ENCODE peak calls at places on chromosome 1, in ten cellular contexts. Y is T-helper 22 cell; B is fibroblast of villous mesenchyme; M is left lobe of liver; Z is PC-9; H is HTR-8/SVneo; N is GM03348; E is posterior vena cava; G is spleen; V is stimulated activated CD4-positive, alpha-beta T cell treated with anti-CD3 and anti-CD28 coated beads, TNF-alpha, amount 100 ng/mL, for 24 hours. C is an unnamed sample.

GRCh38 chr1:146020058-146020738 is 1.3 kb downstream of the HJV start:
- DNase-seq in M (peak; percentile 90), E (no peak), G (no peak), H (no peak), V (no peak), Y (no peak), Z (no peak), N (no peak), B (no peak), C (no peak)

GRCh38 chr1:26626994-26627393 is 68.8 kb upstream of the ARID1A start:
- DNase-seq in B (no peak), N (no peak), V (no peak), E (no peak), H (no peak), Z (no peak), M (no peak), Y (no peak), G (no peak), C (no peak)

GRCh38 chr1:235566092-235566491 is 61.8 kb upstream of the B3GALNT2 start:
- DNase-seq in M (no peak), V (no peak), B (no peak), N (no peak), H (no peak), G (no peak), Y (no peak), Z (no peak), E (no peak), C (no peak)

GRCh38 chr1:210339500-210339899 is 10.8 kb downstream of the HHAT start:
- DNase-seq in Z (no peak), Y (no peak), M (no peak), H (no peak), V (no peak), N (no peak), B (no peak), G (no peak), E (no peak), C (no peak)

GRCh38 chr1:66503841-66504470 is 30.0 kb upstream of the SGIP1 start:
- DNase-seq in G (no peak), Y (no peak), Z (peak; percentile 22), B (peak; percentile 82), E (no peak), M (no peak), N (peak; percentile 51), V (peak; percentile 13), H (peak; percentile 6), C (no peak)

GRCh38 chr1:227934476-227935313 is 13.0 kb downstream of the WNT9A start:
- DNase-seq in G (no peak), N (peak; percentile 51), M (no peak), E (peak; percentile 81), B (peak; percentile 49), Z (peak; percentile 51), V (peak; percentile 48), Y (peak; percentile 32), H (peak; percentile 51), C (peak; percentile 100)

GRCh38 chr1:195604287-195604686 is 1004.0 kb downstream of the KCNT2 start:
- DNase-seq in Y (no peak), H (peak; percentile 27), B (no peak), V (no peak), N (peak; percentile 8), G (no peak), M (no peak), Z (no peak), E (no peak), C (peak; percentile 9)

GRCh38 chr1:232925421-232926202 is 24.8 kb upstream of the NTPCR start:
- DNase-seq in Y (no peak), M (no peak), Z (no peak), N (no peak), G (no peak), V (no peak), H (no peak), B (no peak), E (no peak), C (no peak)

GRCh38 chr1:12376236-12377064 is 146.6 kb downstream of the VPS13D start:
- DNase-seq in Y (no peak), H (no peak), E (no peak), N (no peak), G (no peak), V (no peak), M (no peak), B (peak; percentile 68), Z (no peak), C (no peak)

GRCh38 chr1:22107126-22107525 is 35.8 kb downstream of the WNT4 start:
- DNase-seq in Z (no peak), G (no peak), E (no peak), B (no peak), Y (no peak), M (no peak), V (no peak), N (no peak), H (no peak), C (peak; percentile 13)

GRCh38 chr1:7315946-7316345 is 455.1 kb upstream of the VAMP3 start:
- DNase-seq in E (no peak), M (no peak), B (no peak), Y (no peak), G (no peak), Z (no peak), N (no peak), H (no peak), V (no peak), C (no peak)

GRCh38 chr1:44500181-44501021 is 95.3 kb downstream of the RNF220 start:
- DNase-seq in E (no peak), N (peak; percentile 34), Z (no peak), H (peak; percentile 15), M (no peak), V (no peak), Y (no peak), G (no peak), B (peak; percentile 41), C (no peak)

GRCh38 chr1:125085720-125086591 is 3901.2 kb downstream of the SRGAP2C start:
- DNase-seq in M (no peak), Z (no peak), H (no peak), Y (no peak), E (peak; percentile 58), B (no peak), G (peak; percentile 41), N (no peak), V (no peak), C (no peak)